ENCODE peak calls at places on chromosomes 11 and 22, in six cellular contexts. N is A172; V is EL; Y is activated CD4-positive, alpha-beta T cell treated with anti-CD3 and anti-CD28 coated beads for 4 hours; B is lung microvascular endothelial cell; W is colonic mucosa. X is an unnamed sample.

GRCh38 chr11:47469411-47470179 is 20.7 kb upstream of the RAPSN start:
- DNase-seq in N (no peak), V (no peak), Y (no peak), B (no peak), W (no peak), X (no peak)

GRCh38 chr11:101046947-101047346 is 82.7 kb downstream of the PGR start:
- DNase-seq in N (no peak), V (no peak), Y (no peak), B (no peak), W (no peak), X (no peak)

GRCh38 chr11:117824571-117825537 is at the start of gene FXYD2:
- DNase-seq in N (no peak), V (no peak), Y (no peak), B (peak), W (no peak), X (no peak)

GRCh38 chr22:23878219-23878618 is 16.0 kb upstream of the MIF start:
- DNase-seq in N (no peak), V (no peak), Y (no peak), B (no peak), W (no peak), X (no peak)

GRCh38 chr22:17786435-17787158 is 12.3 kb upstream of the BID start:
- DNase-seq in N (no peak), V (no peak), Y (no peak), B (peak), W (no peak), X (peak)

GRCh38 chr22:46081831-46082210 is 68.5 kb upstream of the PPARA start:
- DNase-seq in N (no peak), V (no peak), Y (no peak), B (peak), W (no peak), X (no peak)

GRCh38 chr22:49291781-49292180 is 535.9 kb downstream of the BRD1 start:
- DNase-seq in N (no peak), V (no peak), Y (no peak), B (no peak), W (no peak), X (no peak)

GRCh38 chr11:66112041-66112491 is 42.0 kb downstream of the PACS1 start:
- DNase-seq in N (no peak), V (peak), Y (no peak), B (no peak), W (no peak), X (no peak)

GRCh38 chr22:47463220-47463619 is 700.8 kb downstream of the TBC1D22A start:
- DNase-seq in N (no peak), V (no peak), Y (no peak), B (no peak), W (no peak), X (no peak)

GRCh38 chr11:65041206-65042035 is at the start of gene SAC3D1:
- DNase-seq in N (peak), V (no peak), Y (no peak), B (peak), W (no peak), X (peak)

GRCh38 chr11:64341851-64342791 is 2.1 kb downstream of the CCDC88B start:
- DNase-seq in N (peak), V (peak), Y (peak), B (peak), W (peak), X (peak)

GRCh38 chr11:34251640-34251980 is 106.2 kb downstream of the ABTB2 start:
- DNase-seq in N (peak), V (peak), Y (no peak), B (peak), W (no peak), X (no peak)

GRCh38 chr11:11424696-11425095 is 71.6 kb upstream of the CSNK2A3 start:
- DNase-seq in N (no peak), V (no peak), Y (no peak), B (no peak), W (no peak), X (no peak)

GRCh38 chr11:122976396-122976733 is 5.3 kb downstream of the BSX start:
- DNase-seq in N (no peak), V (no peak), Y (no peak), B (no peak), W (no peak), X (no peak)

GRCh38 chr11:94128171-94128745 is 383 bp upstream of the PANX1 start:
- DNase-seq in N (no peak), V (no peak), Y (no peak), B (no peak), W (no peak), X (no peak)

GRCh38 chr11:63887600-63887999 is 29.4 kb downstream of the RCOR2 start:
- DNase-seq in N (no peak), V (no peak), Y (no peak), B (no peak), W (no peak), X (no peak)

GRCh38 chr11:44535201-44535980 is 30.1 kb upstream of the CD82 start:
- DNase-seq in N (no peak), V (no peak), Y (no peak), B (no peak), W (no peak), X (no peak)

GRCh38 chr11:15972838-15973237 is 383.5 kb downstream of the SOX6 start:
- DNase-seq in N (no peak), V (no peak), Y (no peak), B (no peak), W (no peak), X (no peak)

GRCh38 chr11:74397531-74398243 is 546 bp downstream of the PGM2L1 start:
- DNase-seq in N (peak), V (peak), Y (peak), B (peak), W (peak), X (no peak)

GRCh38 chr22:31926086-31926485 is 18.2 kb upstream of the YWHAH start:
- DNase-seq in N (no peak), V (no peak), Y (no peak), B (no peak), W (no peak), X (no peak)

GRCh38 chr11:92675303-92675702 is 294.1 kb upstream of the MTNR1B start:
- DNase-seq in N (no peak), V (no peak), Y (no peak), B (no peak), W (no peak), X (no peak)

GRCh38 chr11:105181100-105181499 is 41.5 kb upstream of the CARD18 start:
- DNase-seq in N (peak), V (peak), Y (no peak), B (peak), W (no peak), X (peak)

GRCh38 chr22:20422271-20422958 is 15.2 kb downstream of the SCARF2 start:
- DNase-seq in N (no peak), V (no peak), Y (no peak), B (no peak), W (no peak), X (no peak)

GRCh38 chr11:107996025-107996776 is 12.5 kb upstream of the CUL5 start:
- DNase-seq in N (no peak), V (no peak), Y (no peak), B (no peak), W (peak), X (no peak)

GRCh38 chr11:124633355-124633754 is 10.7 kb downstream of the TBRG1 start:
- DNase-seq in N (no peak), V (no peak), Y (no peak), B (peak), W (no peak), X (no peak)

GRCh38 chr11:29005401-29005980 is 897.3 kb downstream of the METTL15 start:
- DNase-seq in N (no peak), V (no peak), Y (no peak), B (no peak), W (no peak), X (no peak)

GRCh38 chr11:57498540-57498939 is 17.0 kb downstream of the SLC43A1 start:
- DNase-seq in N (no peak), V (no peak), Y (no peak), B (no peak), W (no peak), X (no peak)

GRCh38 chr11:1770528-1770927 is 6.8 kb upstream of the CTSD start:
- DNase-seq in N (no peak), V (no peak), Y (no peak), B (no peak), W (no peak), X (no peak)

GRCh38 chr11:82714346-82715174 is 19.1 kb downstream of the FAM181B start:
- DNase-seq in N (peak), V (no peak), Y (no peak), B (no peak), W (no peak), X (no peak)

GRCh38 chr11:90134420-90135003 is at the start of gene NAALAD2:
- DNase-seq in N (no peak), V (peak), Y (no peak), B (peak), W (peak), X (no peak)

GRCh38 chr11:74672956-74673895 is 58.0 kb downstream of the CHRDL2 start:
- DNase-seq in N (peak), V (peak), Y (no peak), B (peak), W (peak), X (no peak)